ENCODE peak calls at places on chromosomes 6 and 20, in nine cellular contexts. B, S, U, L, Y, J, E, V and W are unnamed samples.

GRCh38 chr20:45366192-45366591 is 3.2 kb downstream of the SYS1 start:
- DNase-seq in B (no peak), S (no peak), U (no peak), L (no peak), Y (no peak), J (no peak), E (no peak), V (no peak), W (no peak)

GRCh38 chr6:152605342-152605741 is 31.8 kb downstream of the SYNE1 start:
- DNase-seq in B (no peak), S (no peak), U (no peak), L (no peak), Y (no peak), J (no peak), E (no peak), V (peak), W (no peak)

GRCh38 chr6:137353346-137353745 is 134.2 kb upstream of the IFNGR1 start:
- DNase-seq in B (no peak), S (no peak), U (no peak), L (no peak), Y (no peak), J (no peak), E (no peak), V (no peak), W (no peak)

GRCh38 chr6:35602133-35602946 is 86.4 kb downstream of the FKBP5 start:
- DNase-seq in B (no peak), S (no peak), U (no peak), L (no peak), Y (no peak), J (no peak), E (no peak), V (peak), W (no peak)

GRCh38 chr20:35240083-35240913 is 13.8 kb downstream of the MMP24 start:
- DNase-seq in B (no peak), S (no peak), U (no peak), L (no peak), Y (no peak), J (no peak), E (no peak), V (no peak), W (no peak)

GRCh38 chr20:12113468-12114371 is 196.0 kb downstream of the BTBD3 start:
- DNase-seq in B (peak), S (peak), U (no peak), L (peak), Y (no peak), J (no peak), E (no peak), V (peak), W (no peak)

GRCh38 chr20:36155991-36156390 is 1.5 kb downstream of the EPB41L1 start:
- DNase-seq in B (no peak), S (no peak), U (no peak), L (no peak), Y (no peak), J (no peak), E (no peak), V (no peak), W (no peak)

GRCh38 chr6:143449731-143450452 is 603 bp downstream of the ADAT2 start:
- DNase-seq in B (peak), S (peak), U (peak), L (no peak), Y (peak), J (no peak), E (no peak), V (peak), W (no peak)

GRCh38 chr6:128005009-128005408 is 104.2 kb upstream of the THEMIS start:
- DNase-seq in B (no peak), S (no peak), U (no peak), L (no peak), Y (no peak), J (no peak), E (no peak), V (no peak), W (no peak)

GRCh38 chr6:134979142-134979541 is 29.2 kb upstream of the ALDH8A1 start:
- DNase-seq in B (no peak), S (no peak), U (no peak), L (no peak), Y (no peak), J (no peak), E (no peak), V (no peak), W (no peak)

GRCh38 chr6:89559487-89559886 is 79.1 kb downstream of the LYRM2 start:
- DNase-seq in B (no peak), S (no peak), U (no peak), L (no peak), Y (peak), J (no peak), E (no peak), V (peak), W (no peak)

GRCh38 chr20:46851746-46852145 is 42.9 kb upstream of the EYA2 start:
- DNase-seq in B (no peak), S (no peak), U (no peak), L (no peak), Y (no peak), J (no peak), E (no peak), V (no peak), W (no peak)

GRCh38 chr6:113879186-113880096 is 22.3 kb downstream of the MARCKS start:
- DNase-seq in B (peak), S (peak), U (peak), L (peak), Y (peak), J (no peak), E (no peak), V (peak), W (no peak)

GRCh38 chr20:49276895-49277785 is 717 bp downstream of the ZNFX1 start:
- DNase-seq in B (peak), S (no peak), U (no peak), L (peak), Y (peak), J (peak), E (peak), V (no peak), W (no peak)

GRCh38 chr6:26660096-26660425 is 515 bp upstream of the ZNF322 start:
- DNase-seq in B (no peak), S (peak), U (no peak), L (no peak), Y (no peak), J (no peak), E (no peak), V (peak), W (no peak)

GRCh38 chr20:17504898-17505663 is 26.1 kb downstream of the BFSP1 start:
- DNase-seq in B (peak), S (peak), U (peak), L (peak), Y (peak), J (peak), E (peak), V (peak), W (no peak)

GRCh38 chr6:156694679-156695078 is 82.5 kb upstream of the ARID1B start:
- DNase-seq in B (no peak), S (no peak), U (no peak), L (no peak), Y (no peak), J (no peak), E (no peak), V (no peak), W (no peak)
- H3K4me3 ChIP-seq in B (no peak), S (no peak), U (no peak), L (no peak), Y (no peak), J (no peak), E (no peak), V (no peak), W (no peak)

DNA sequence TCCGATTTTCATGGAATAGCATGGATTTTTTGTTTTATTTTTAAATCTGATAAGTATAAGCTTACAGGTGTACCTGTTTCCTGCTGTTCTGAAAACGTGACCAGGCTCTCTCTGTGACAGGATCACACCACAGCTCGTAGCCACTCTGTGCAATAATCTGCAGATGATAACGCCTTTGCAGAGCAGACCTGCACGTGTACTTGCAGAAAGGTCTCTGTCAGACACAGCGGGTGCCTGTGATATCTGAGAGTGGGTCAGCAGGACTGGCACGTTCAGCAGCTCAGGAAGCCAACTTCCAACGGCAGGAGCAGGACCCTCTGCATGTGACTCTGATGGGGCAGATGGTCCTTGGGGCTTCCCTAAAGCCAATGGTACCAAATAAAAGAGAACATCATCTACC is 68.6 kb upstream of the HDDC2 start:
- DNase-seq in B (no peak), S (no peak), U (no peak), L (peak), Y (no peak), J (peak), E (no peak), V (no peak), W (no peak)
- TF ChIP-seq CTCF in B (no peak), S (no peak), U (no peak), L (no peak), Y (no peak), J (no peak), E (no peak), V (no peak), W (no peak)

GRCh38 chr6:41707565-41708200 is 27.7 kb downstream of the TFEB start:
- DNase-seq in B (no peak), S (no peak), U (no peak), L (peak), Y (no peak), J (peak), E (no peak), V (no peak), W (no peak)
- H3K4me3 ChIP-seq in B (no peak), S (no peak), U (no peak), L (no peak), Y (no peak), J (no peak), E (no peak), V (no peak), W (no peak)

GRCh38 chr6:23445157-23445710 is 680.8 kb upstream of the NRSN1 start:
- DNase-seq in B (no peak), S (no peak), U (no peak), L (peak), Y (no peak), J (peak), E (no peak), V (peak), W (no peak)

GRCh38 chr6:23441813-23442212 is 684.2 kb upstream of the NRSN1 start:
- DNase-seq in B (no peak), S (no peak), U (no peak), L (no peak), Y (no peak), J (no peak), E (no peak), V (no peak), W (no peak)

GRCh38 chr6:23446394-23447001 is 679.5 kb upstream of the NRSN1 start:
- DNase-seq in B (no peak), S (peak), U (peak), L (no peak), Y (no peak), J (no peak), E (no peak), V (peak), W (peak)
- TF ChIP-seq CTCF in B (no peak), S (peak), U (peak), L (peak), Y (peak), J (peak), E (no peak), V (peak), W (peak)